ENCODE peak calls at places on chromosomes 6 and 20, in five cellular contexts. One of them, this sample, is unnamed.
A peak's percentile ranks its signal among the peaks of the same experiment; 100 is the strongest.

GRCh38 chr20:23114018-23114417 is 27.9 kb upstream of the CD93 start:
- DNase-seq in central memory CD8-positive, alpha-beta T cell: no peak
- DNase-seq in memory B cell: no peak
- DNase-seq in hepatic stellate cell: no peak
- DNase-seq in IMR-90: no peak
- DNase-seq in this sample: no peak

GRCh38 chr6:160030103-160030502 is 61.2 kb downstream of the IGF2R start:
- DNase-seq in central memory CD8-positive, alpha-beta T cell: no peak
- DNase-seq in memory B cell: no peak
- DNase-seq in hepatic stellate cell: peak; percentile 89
- DNase-seq in IMR-90: peak; percentile 97
- DNase-seq in this sample: peak; percentile 20

GRCh38 chr20:49889245-49889942 is 25.9 kb downstream of the SPATA2 start:
- DNase-seq in central memory CD8-positive, alpha-beta T cell: no peak
- DNase-seq in memory B cell: no peak
- DNase-seq in hepatic stellate cell: no peak
- DNase-seq in IMR-90: no peak
- DNase-seq in this sample: no peak

GRCh38 chr20:60206259-60206658 is 248.0 kb downstream of the CDH26 start:
- DNase-seq in central memory CD8-positive, alpha-beta T cell: no peak
- DNase-seq in memory B cell: no peak
- DNase-seq in hepatic stellate cell: peak; percentile 63
- DNase-seq in IMR-90: peak; percentile 49
- DNase-seq in this sample: peak; percentile 55

GRCh38 chr6:106116125-106116524 is 30.0 kb downstream of the PRDM1 start:
- DNase-seq in central memory CD8-positive, alpha-beta T cell: no peak
- DNase-seq in memory B cell: no peak
- DNase-seq in hepatic stellate cell: no peak
- DNase-seq in IMR-90: peak; percentile 13
- DNase-seq in this sample: no peak

GRCh38 chr6:166954118-166954713 is 2.1 kb downstream of the RNASET2 start:
- DNase-seq in central memory CD8-positive, alpha-beta T cell: no peak
- DNase-seq in memory B cell: no peak
- DNase-seq in hepatic stellate cell: no peak
- DNase-seq in IMR-90: no peak
- DNase-seq in this sample: no peak

GRCh38 chr6:10412948-10413849 is 1.7 kb downstream of the TFAP2A start:
- DNase-seq in central memory CD8-positive, alpha-beta T cell: no peak
- DNase-seq in memory B cell: peak; percentile 35
- DNase-seq in hepatic stellate cell: no peak
- DNase-seq in IMR-90: no peak
- DNase-seq in this sample: no peak

GRCh38 chr20:49851234-49851755 is 38.7 kb downstream of the SLC9A8 start:
- DNase-seq in central memory CD8-positive, alpha-beta T cell: no peak
- DNase-seq in memory B cell: no peak
- DNase-seq in hepatic stellate cell: no peak
- DNase-seq in IMR-90: no peak
- DNase-seq in this sample: no peak

GRCh38 chr6:456358-456857 is 64.9 kb downstream of the IRF4 start:
- DNase-seq in central memory CD8-positive, alpha-beta T cell: no peak
- DNase-seq in memory B cell: no peak
- DNase-seq in hepatic stellate cell: no peak
- DNase-seq in IMR-90: no peak
- DNase-seq in this sample: no peak

GRCh38 chr6:28841290-28841689 is 82.5 kb downstream of the TRIM27 start:
- DNase-seq in central memory CD8-positive, alpha-beta T cell: no peak
- DNase-seq in memory B cell: no peak
- DNase-seq in hepatic stellate cell: no peak
- DNase-seq in IMR-90: no peak
- DNase-seq in this sample: no peak